ENCODE peak calls at places on chromosomes 12 and 14, in eight cellular contexts. One of them, this sample, is unnamed.

GRCh38 chr14:96461950-96462798 is 40.0 kb upstream of the PAPOLA start:
- DNase-seq in hepatocyte: peak; percentile 83
- DNase-seq in H4: no peak
- DNase-seq in breast epithelium: no peak
- DNase-seq in glutamatergic neuron: no peak
- DNase-seq in pons: no peak
- DNase-seq in foreskin fibroblast: no peak
- DNase-seq in Calu3: no peak
- DNase-seq in this sample: no peak

GRCh38 chr12:101209319-101210302 is at the start of gene SLC5A8:
- DNase-seq in hepatocyte: peak; percentile 26
- DNase-seq in H4: no peak
- DNase-seq in breast epithelium: no peak
- DNase-seq in glutamatergic neuron: peak; percentile 38
- DNase-seq in pons: no peak
- DNase-seq in foreskin fibroblast: peak; percentile 3
- DNase-seq in Calu3: peak; percentile 37
- DNase-seq in this sample: no peak

GRCh38 chr14:61537567-61538463 is 157.5 kb upstream of the HIF1A start:
- DNase-seq in hepatocyte: peak; percentile 92
- DNase-seq in H4: peak; percentile 82
- DNase-seq in breast epithelium: peak; percentile 66
- DNase-seq in glutamatergic neuron: no peak
- DNase-seq in pons: no peak
- DNase-seq in foreskin fibroblast: peak; percentile 86
- DNase-seq in Calu3: peak; percentile 76
- DNase-seq in this sample: no peak

GRCh38 chr14:78399316-78399889 is 229.2 kb downstream of the NRXN3 start:
- DNase-seq in hepatocyte: peak; percentile 47
- DNase-seq in H4: no peak
- DNase-seq in breast epithelium: no peak
- DNase-seq in glutamatergic neuron: no peak
- DNase-seq in pons: no peak
- DNase-seq in foreskin fibroblast: peak; percentile 17
- DNase-seq in Calu3: peak; percentile 31
- DNase-seq in this sample: no peak

GRCh38 chr14:83975435-83976222 is 1554.3 kb upstream of the FLRT2 start:
- DNase-seq in hepatocyte: peak; percentile 18
- DNase-seq in H4: no peak
- DNase-seq in breast epithelium: no peak
- DNase-seq in glutamatergic neuron: peak; percentile 24
- DNase-seq in pons: no peak
- DNase-seq in foreskin fibroblast: peak; percentile 36
- DNase-seq in Calu3: no peak
- DNase-seq in this sample: no peak

GRCh38 chr12:51118706-51119105 is 35.3 kb upstream of the CSRNP2 start:
- DNase-seq in hepatocyte: peak; percentile 13
- DNase-seq in H4: peak; percentile 4
- DNase-seq in breast epithelium: no peak
- DNase-seq in glutamatergic neuron: no peak
- DNase-seq in pons: no peak
- DNase-seq in foreskin fibroblast: peak; percentile 17
- DNase-seq in Calu3: no peak
- DNase-seq in this sample: no peak

GRCh38 chr14:70882771-70883492 is 24.3 kb upstream of the PCNX1 start:
- DNase-seq in hepatocyte: no peak
- DNase-seq in H4: peak; percentile 66
- DNase-seq in breast epithelium: no peak
- DNase-seq in glutamatergic neuron: no peak
- DNase-seq in pons: peak; percentile 35
- DNase-seq in foreskin fibroblast: peak; percentile 75
- DNase-seq in Calu3: no peak
- DNase-seq in this sample: no peak

GRCh38 chr14:90810808-90811207 is 5.4 kb downstream of the TTC7B start:
- DNase-seq in hepatocyte: no peak
- DNase-seq in H4: no peak
- DNase-seq in breast epithelium: no peak
- DNase-seq in glutamatergic neuron: no peak
- DNase-seq in pons: no peak
- DNase-seq in foreskin fibroblast: no peak
- DNase-seq in Calu3: no peak
- DNase-seq in this sample: no peak

GRCh38 chr12:3962661-3963483 is 89.7 kb upstream of the PARP11 start:
- DNase-seq in hepatocyte: peak; percentile 64
- DNase-seq in H4: no peak
- DNase-seq in breast epithelium: no peak
- DNase-seq in glutamatergic neuron: no peak
- DNase-seq in pons: peak; percentile 7
- DNase-seq in foreskin fibroblast: no peak
- DNase-seq in Calu3: no peak
- DNase-seq in this sample: no peak

GRCh38 chr14:88551936-88552565 is 2.8 kb downstream of the PTPN21 start:
- DNase-seq in hepatocyte: no peak
- DNase-seq in H4: no peak
- DNase-seq in breast epithelium: no peak
- DNase-seq in glutamatergic neuron: peak; percentile 42
- DNase-seq in pons: peak; percentile 42
- DNase-seq in foreskin fibroblast: peak; percentile 55
- DNase-seq in Calu3: peak; percentile 6
- DNase-seq in this sample: no peak

GRCh38 chr12:52246720-52247621 is 13.9 kb downstream of the KRT7 start:
- DNase-seq in hepatocyte: peak; percentile 64
- DNase-seq in H4: peak; percentile 41
- DNase-seq in breast epithelium: peak; percentile 67
- DNase-seq in glutamatergic neuron: no peak
- DNase-seq in pons: no peak
- DNase-seq in foreskin fibroblast: no peak
- DNase-seq in Calu3: peak; percentile 76
- DNase-seq in this sample: no peak

GRCh38 chr12:24360907-24361306 is 411.4 kb upstream of the SOX5 start:
- DNase-seq in hepatocyte: no peak
- DNase-seq in H4: peak; percentile 34
- DNase-seq in breast epithelium: no peak
- DNase-seq in glutamatergic neuron: no peak
- DNase-seq in pons: no peak
- DNase-seq in foreskin fibroblast: no peak
- DNase-seq in Calu3: peak; percentile 19
- DNase-seq in this sample: no peak

GRCh38 chr14:69818760-69819191 is 21.7 kb upstream of the SLC10A1 start:
- DNase-seq in hepatocyte: peak; percentile 81
- DNase-seq in H4: peak; percentile 46
- DNase-seq in breast epithelium: peak; percentile 24
- DNase-seq in glutamatergic neuron: peak; percentile 48
- DNase-seq in pons: peak; percentile 72
- DNase-seq in foreskin fibroblast: peak; percentile 86
- DNase-seq in Calu3: peak; percentile 78
- DNase-seq in this sample: peak; percentile 35

GRCh38 chr12:77591959-77592358 is 238.7 kb upstream of the NAV3 start:
- DNase-seq in hepatocyte: peak; percentile 56
- DNase-seq in H4: no peak
- DNase-seq in breast epithelium: no peak
- DNase-seq in glutamatergic neuron: peak; percentile 58
- DNase-seq in pons: peak; percentile 17
- DNase-seq in foreskin fibroblast: no peak
- DNase-seq in Calu3: no peak
- DNase-seq in this sample: no peak

GRCh38 chr14:68976160-68977067 is 2.7 kb downstream of the ACTN1 start:
- DNase-seq in hepatocyte: peak; percentile 58
- DNase-seq in H4: no peak
- DNase-seq in breast epithelium: peak; percentile 64
- DNase-seq in glutamatergic neuron: no peak
- DNase-seq in pons: peak; percentile 32
- DNase-seq in foreskin fibroblast: peak; percentile 69
- DNase-seq in Calu3: no peak
- DNase-seq in this sample: peak; percentile 22

GRCh38 chr12:91381309-91381804 is 198.7 kb upstream of the DCN start:
- DNase-seq in hepatocyte: peak; percentile 84
- DNase-seq in H4: peak; percentile 24
- DNase-seq in breast epithelium: peak; percentile 30
- DNase-seq in glutamatergic neuron: peak; percentile 56
- DNase-seq in pons: peak; percentile 98
- DNase-seq in foreskin fibroblast: peak; percentile 84
- DNase-seq in Calu3: peak; percentile 21
- DNase-seq in this sample: peak; percentile 77

GRCh38 chr14:23045419-23046357 is 3.7 kb downstream of the PSMB11 start:
- DNase-seq in hepatocyte: no peak
- DNase-seq in H4: no peak
- DNase-seq in breast epithelium: no peak
- DNase-seq in glutamatergic neuron: no peak
- DNase-seq in pons: no peak
- DNase-seq in foreskin fibroblast: no peak
- DNase-seq in Calu3: no peak
- DNase-seq in this sample: no peak

GRCh38 chr12:109934026-109934425 is 34.0 kb downstream of the TCHP start:
- DNase-seq in hepatocyte: no peak
- DNase-seq in H4: no peak
- DNase-seq in breast epithelium: no peak
- DNase-seq in glutamatergic neuron: no peak
- DNase-seq in pons: no peak
- DNase-seq in foreskin fibroblast: peak; percentile 52
- DNase-seq in Calu3: peak; percentile 11
- DNase-seq in this sample: no peak

GRCh38 chr12:132062481-132062880 is 81.6 kb downstream of the DDX51 start:
- DNase-seq in hepatocyte: no peak
- DNase-seq in H4: no peak
- DNase-seq in breast epithelium: no peak
- DNase-seq in glutamatergic neuron: no peak
- DNase-seq in pons: no peak
- DNase-seq in foreskin fibroblast: no peak
- DNase-seq in Calu3: no peak
- DNase-seq in this sample: no peak

GRCh38 chr12:113330505-113330904 is 4.4 kb downstream of the SLC8B1 start:
- DNase-seq in hepatocyte: no peak
- DNase-seq in H4: no peak
- DNase-seq in breast epithelium: no peak
- DNase-seq in glutamatergic neuron: no peak
- DNase-seq in pons: no peak
- DNase-seq in foreskin fibroblast: no peak
- DNase-seq in Calu3: no peak
- DNase-seq in this sample: no peak

GRCh38 chr14:91211017-91211416 is 33.5 kb downstream of the GPR68 start:
- DNase-seq in hepatocyte: no peak
- DNase-seq in H4: no peak
- DNase-seq in breast epithelium: no peak
- DNase-seq in glutamatergic neuron: no peak
- DNase-seq in pons: no peak
- DNase-seq in foreskin fibroblast: no peak
- DNase-seq in Calu3: no peak
- DNase-seq in this sample: no peak

GRCh38 chr12:69239922-69240624 is 704 bp downstream of the CPSF6 start:
- DNase-seq in hepatocyte: peak; percentile 71
- DNase-seq in H4: no peak
- DNase-seq in breast epithelium: peak; percentile 39
- DNase-seq in glutamatergic neuron: peak; percentile 73
- DNase-seq in pons: peak; percentile 32
- DNase-seq in foreskin fibroblast: peak; percentile 59
- DNase-seq in Calu3: peak; percentile 66
- DNase-seq in this sample: no peak

This sample was measured in fibroblast of the conjunctiva.